ENCODE peak calls at places on chromosomes 1 and 21, in ten cellular contexts. X is heart left ventricle, A is breast epithelium, Q is A549, L is NB4, B is stomach, F is ovary, R is IMR-90, D is HCT116, P is upper lobe of left lung. O is an unnamed sample.

GRCh38 chr1:95002657-95003432 is 69.9 kb downstream of the ALG14 start:
- DNase-seq in Q (no peak), B (no peak), D (no peak), A (no peak), F (peak; percentile 36), X (no peak), L (no peak), P (no peak), R (peak; percentile 39), O (no peak)

GRCh38 chr1:6460349-6461236 is 5.4 kb downstream of the TNFRSF25 start:
- DNase-seq in L (no peak), B (peak; percentile 36), X (no peak), F (no peak), P (no peak), Q (no peak), A (no peak), D (no peak), R (no peak), O (no peak)

GRCh38 chr21:14403681-14404318 is 20.9 kb upstream of the HSPA13 start:
- DNase-seq in P (no peak), R (peak; percentile 45), A (no peak), L (peak; percentile 56), F (no peak), D (peak; percentile 13), X (no peak), B (no peak), Q (peak; percentile 28), O (no peak)

GRCh38 chr1:36134805-36135339 is 9.8 kb upstream of the COL8A2 start:
- DNase-seq in L (peak; percentile 59), X (no peak), B (peak; percentile 55), P (no peak), F (peak; percentile 41), R (peak; percentile 38), Q (peak; percentile 34), A (peak; percentile 45), D (no peak), O (no peak)

GRCh38 chr1:110243146-110243545 is 33.0 kb downstream of the KCNC4 start:
- DNase-seq in L (no peak), A (no peak), D (no peak), P (no peak), F (no peak), R (no peak), X (no peak), Q (no peak), B (no peak), O (no peak)

GRCh38 chr1:61142726-61143500 is 60.6 kb downstream of the NFIA start:
- DNase-seq in L (no peak), F (no peak), A (no peak), D (no peak), Q (no peak), B (no peak), X (no peak), P (no peak), R (no peak), O (no peak)

GRCh38 chr1:32334274-32334861 is 1.7 kb downstream of the MARCKSL1 start:
- DNase-seq in Q (no peak), D (no peak), B (no peak), P (no peak), A (no peak), F (peak; percentile 17), R (no peak), L (no peak), X (no peak), O (no peak)

GRCh38 chr1:26327956-26328362 is 10.2 kb downstream of the CD52 start:
- DNase-seq in P (no peak), B (no peak), A (no peak), R (no peak), Q (no peak), F (no peak), D (no peak), X (no peak), L (no peak), O (no peak)

GRCh38 chr1:114008352-114009041 is 29.2 kb downstream of the OLFML3 start:
- DNase-seq in D (no peak), P (no peak), X (no peak), F (no peak), R (no peak), A (no peak), L (no peak), Q (no peak), B (no peak), O (no peak)

GRCh38 chr1:23198373-23198772 is 18.9 kb downstream of the HTR1D start:
- DNase-seq in P (no peak), Q (peak; percentile 84), F (no peak), A (no peak), B (no peak), R (peak; percentile 97), D (peak; percentile 61), L (peak; percentile 29), X (no peak), O (no peak)

GRCh38 chr1:156767879-156768608 is 709 bp downstream of the PRCC start:
- DNase-seq in Q (peak; percentile 14), X (peak; percentile 39), A (peak; percentile 28), D (no peak), R (no peak), P (peak; percentile 85), F (peak; percentile 47), L (peak; percentile 61), B (no peak), O (peak; percentile 90)

GRCh38 chr1:24864409-24864808 is 65.7 kb downstream of the RUNX3 start:
- DNase-seq in A (no peak), F (no peak), R (no peak), L (peak; percentile 66), D (no peak), P (no peak), Q (no peak), X (no peak), B (peak; percentile 39), O (no peak)

GRCh38 chr1:18539171-18539570 is 58.4 kb downstream of the KLHDC7A start:
- DNase-seq in L (no peak), F (peak; percentile 2), R (no peak), B (peak; percentile 81), Q (no peak), P (no peak), A (no peak), X (no peak), D (no peak), O (no peak)

GRCh38 chr1:205454903-205455335 is 926 bp downstream of the BLACAT1 start:
- DNase-seq in R (no peak), Q (no peak), D (no peak), B (no peak), X (no peak), L (no peak), F (no peak), P (no peak), A (no peak), O (no peak)
- H3K4me3 ChIP-seq in R (no peak overlapping the region), Q (no peak overlapping the region), D (no peak overlapping the region), B (no peak overlapping the region), X (no peak overlapping the region), L (no peak overlapping the region), F (no peak overlapping the region), P (no peak overlapping the region), A (no peak overlapping the region), O (no peak overlapping the region)

DNA sequence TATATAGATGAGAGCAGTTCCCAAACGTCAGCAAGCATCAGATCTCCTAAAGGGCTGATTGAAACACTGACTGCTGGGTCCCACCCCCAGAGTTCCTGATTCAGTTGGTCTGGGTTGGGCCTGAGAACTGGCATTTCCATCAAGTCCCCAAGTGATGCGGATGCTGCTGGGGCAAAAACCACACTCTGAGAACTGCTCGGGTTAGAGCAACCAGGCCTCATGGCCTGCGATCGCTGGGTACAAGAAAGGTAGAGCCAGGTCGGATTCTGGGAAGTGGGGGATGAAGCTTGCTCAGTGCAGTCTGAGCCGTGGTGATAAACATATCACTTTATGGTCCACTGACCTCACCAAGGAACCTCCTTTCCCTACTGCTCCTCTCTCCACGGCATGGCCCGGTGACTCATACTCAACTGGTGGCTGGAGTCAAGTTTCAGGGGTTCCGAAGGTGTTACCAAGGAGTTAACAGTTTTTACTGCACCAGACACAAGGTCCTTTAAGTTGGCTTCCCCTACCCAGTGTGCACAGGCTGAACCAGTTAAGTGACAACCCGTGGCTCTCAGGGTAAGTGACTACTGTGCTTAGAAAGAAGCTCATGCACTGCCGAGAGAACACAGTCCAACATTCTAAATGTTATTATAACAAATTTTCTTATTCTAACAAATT is 153.5 kb downstream of the TGFBR3 start:
- DNase-seq in P (no peak), Q (peak; percentile 47), L (no peak), D (peak; percentile 66), B (no peak), X (no peak), R (peak; percentile 91), F (peak; percentile 48), A (peak; percentile 52), O (no peak)
- TF ChIP-seq POLR2A in P (no peak), Q (no peak), L (no peak), D (no peak), B (no peak), X (no peak), R (no peak), F (no peak), A (no peak), O (no peak)

GRCh38 chr1:111748618-111749337 is 6.9 kb upstream of the DDX20 start:
- DNase-seq in D (no peak), P (no peak), A (no peak), F (no peak), B (no peak), R (no peak), L (peak; percentile 31), X (no peak), Q (no peak), O (no peak)

GRCh38 chr1:111747947-111748346 is 7.8 kb upstream of the DDX20 start:
- DNase-seq in Q (no peak), P (no peak), X (no peak), F (no peak), D (no peak), L (no peak), R (no peak), A (no peak), B (no peak), O (no peak)

GRCh38 chr1:111746614-111746999 is 7.4 kb upstream of the INKA2 start:
- DNase-seq in F (no peak), R (no peak), Q (no peak), D (no peak), B (no peak), P (no peak), A (no peak), X (no peak), L (no peak), O (no peak)

GRCh38 chr1:111745670-111746613 is 6.7 kb upstream of the INKA2 start:
- DNase-seq in D (no peak), X (no peak), L (no peak), P (no peak), F (no peak), B (no peak), A (no peak), Q (no peak), R (no peak), O (no peak)

DNA sequence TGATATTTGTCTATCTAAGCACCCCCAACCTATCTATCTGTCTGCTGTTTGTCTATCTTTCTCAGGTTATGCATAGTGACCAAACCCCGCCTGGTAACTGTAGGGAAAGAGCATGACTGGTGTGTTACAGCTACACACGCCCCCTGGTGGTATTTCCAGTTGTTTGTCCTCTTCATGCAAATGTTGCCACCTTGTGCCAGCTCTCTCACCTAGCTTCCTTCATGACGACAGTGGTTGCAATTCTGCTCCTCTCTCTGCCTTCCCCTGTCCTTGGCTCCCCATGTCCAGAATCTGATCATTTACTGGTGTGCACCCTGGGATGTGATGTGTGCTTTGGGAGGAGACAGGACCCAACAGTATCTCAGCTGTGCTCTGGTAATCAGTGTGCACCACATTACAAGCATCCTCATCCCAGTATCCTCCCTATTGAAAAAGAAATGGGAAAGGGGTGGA is 8.1 kb upstream of the INKA2 start:
- DNase-seq in R (peak; percentile 77), D (peak; percentile 90), A (no peak), F (no peak), L (peak; percentile 87), X (peak; percentile 62), P (no peak), B (peak; percentile 70), Q (peak; percentile 83), O (no peak)
- TF ChIP-seq CTCF in R (peak; percentile 87), D (peak; percentile 99), A (peak; percentile 28), F (no peak), L (peak; percentile 76), X (peak; percentile 66), P (peak; percentile 74), B (no peak), Q (peak; percentile 83), O (no peak)

GRCh38 chr1:183476081-183476480 is 3.8 kb downstream of the SMG7 start:
- DNase-seq in P (no peak), X (no peak), Q (no peak), D (no peak), A (no peak), R (no peak), L (peak; percentile 44), F (no peak), B (no peak), O (no peak)
- H3K4me3 ChIP-seq in P (no peak overlapping the region), X (no peak overlapping the region), Q (no peak overlapping the region), D (no peak overlapping the region), A (no peak overlapping the region), R (no peak overlapping the region), L (peak overlapping the region; percentile 12), F (no peak overlapping the region), B (no peak overlapping the region), O (no peak overlapping the region)

O was measured in lower leg skin.